ENCODE peak calls at places on chromosome 10, in seven cellular contexts. S, X, F, A, W, Z and G are unnamed samples. For H3K9me3, the result is how much of the 10 kb centered on the place peaks cover.

GRCh38 chr10:25056726-25057125 is 40.3 kb downstream of the THNSL1 start:
- DNase-seq in S (no peak), X (no peak), F (no peak), A (no peak), W (no peak), Z (no peak), G (no peak)

GRCh38 chr10:84114088-84114667 is 25.1 kb upstream of the GHITM start:
- DNase-seq in S (no peak), X (no peak), F (no peak), A (peak), W (no peak), Z (no peak), G (no peak)

GRCh38 chr10:23326541-23327307 is 17.9 kb downstream of the C10orf67 start:
- DNase-seq in S (no peak), X (no peak), F (no peak), A (no peak), W (no peak), Z (no peak), G (no peak)

GRCh38 chr10:3755440-3756359 is 29.3 kb downstream of the KLF6 start:
- DNase-seq in S (no peak), X (no peak), F (no peak), A (no peak), W (peak), Z (no peak), G (no peak)

GRCh38 chr10:63627881-63628296 is 106.7 kb downstream of the REEP3 start:
- DNase-seq in S (no peak), X (no peak), F (no peak), A (no peak), W (no peak), Z (no peak), G (no peak)

GRCh38 chr10:68333452-68333851 is 724 bp upstream of the PBLD start:
- DNase-seq in S (no peak), X (no peak), F (no peak), A (no peak), W (no peak), Z (no peak), G (no peak)

GRCh38 chr10:36676321-36677169 is 448.9 kb upstream of the ANKRD30A start:
- DNase-seq in S (no peak), X (no peak), F (no peak), A (no peak), W (peak), Z (no peak), G (no peak)

GRCh38 chr10:75350791-75351190 is 50.8 kb downstream of the ZNF503 start:
- DNase-seq in S (no peak), X (no peak), F (no peak), A (no peak), W (peak), Z (no peak), G (no peak)

GRCh38 chr10:124708922-124709520 is 35.2 kb downstream of the FAM53B start:
- DNase-seq in S (no peak), X (no peak), F (peak), A (no peak), W (no peak), Z (no peak), G (no peak)

GRCh38 chr10:484441-484924 is 205.0 kb downstream of the DIP2C start:
- DNase-seq in S (no peak), X (no peak), F (peak), A (peak), W (peak), Z (no peak), G (peak)

GRCh38 chr10:26555719-26556368 is 117.7 kb downstream of the APBB1IP start:
- DNase-seq in S (no peak), X (no peak), F (no peak), A (no peak), W (peak), Z (no peak), G (no peak)

GRCh38 chr10:117137031-117137910 is 799 bp downstream of the VAX1 start:
- DNase-seq in S (no peak), X (no peak), F (no peak), A (no peak), W (peak), Z (no peak), G (no peak)

GRCh38 chr10:46297406-46298204 is 10.8 kb downstream of the ANTXRL start:
- DNase-seq in S (no peak), X (no peak), F (no peak), A (no peak), W (no peak), Z (no peak), G (peak)

GRCh38 chr10:116620423-116621400 is at the start of gene PNLIPRP2:
- DNase-seq in S (no peak), X (no peak), F (no peak), A (no peak), W (no peak), Z (no peak), G (no peak)

GRCh38 chr10:118963963-118964362 is 65.6 kb upstream of the NANOS1 start:
- DNase-seq in S (no peak), X (no peak), F (no peak), A (no peak), W (no peak), Z (no peak), G (no peak)

GRCh38 chr10:51999089-51999488 is 299.7 kb upstream of the CSTF2T start:
- DNase-seq in S (no peak), X (no peak), F (no peak), A (no peak), W (no peak), Z (no peak), G (no peak)

GRCh38 chr10:110944997-110945396 is 25.6 kb downstream of the SHOC2 start:
- DNase-seq in S (no peak), X (no peak), F (no peak), A (peak), W (no peak), Z (no peak), G (no peak)

GRCh38 chr10:71368639-71369038 is 28.1 kb upstream of the CDH23 start:
- DNase-seq in S (no peak), X (no peak), F (no peak), A (peak), W (no peak), Z (no peak), G (no peak)

GRCh38 chr10:24579911-24580310 is 143.8 kb downstream of the ARHGAP21 start:
- DNase-seq in S (no peak), X (no peak), F (no peak), A (no peak), W (no peak), Z (no peak), G (no peak)

GRCh38 chr10:79047875-79048638 is 20.7 kb upstream of the ZMIZ1 start:
- DNase-seq in S (peak), X (no peak), F (peak), A (no peak), W (no peak), Z (peak), G (peak)

GRCh38 chr10:102682441-102682840 is 31.8 kb downstream of the ARL3 start:
- DNase-seq in S (no peak), X (no peak), F (no peak), A (no peak), W (no peak), Z (no peak), G (no peak)

GRCh38 chr10:108104697-108105096 is 940.2 kb upstream of the SORCS1 start:
- DNase-seq in S (no peak), X (no peak), F (no peak), A (no peak), W (no peak), Z (no peak), G (no peak)

GRCh38 chr10:8060010-8060703 is 5.7 kb downstream of the GATA3 start:
- DNase-seq in S (no peak), X (no peak), F (peak), A (peak), W (peak), Z (no peak), G (no peak)

GRCh38 chr10:51937736-51938135 is 238.3 kb upstream of the CSTF2T start:
- DNase-seq in S (no peak), X (no peak), F (no peak), A (no peak), W (peak), Z (no peak), G (no peak)

GRCh38 chr10:77416327-77417135 is 221.1 kb downstream of the KCNMA1 start:
- DNase-seq in S (no peak), X (peak), F (no peak), A (no peak), W (peak), Z (no peak), G (no peak)

GRCh38 chr10:110445871-110446270 is 51.8 kb upstream of the DUSP5 start:
- DNase-seq in S (no peak), X (no peak), F (no peak), A (no peak), W (no peak), Z (no peak), G (no peak)

GRCh38 chr10:18308600-18308999 is 168.4 kb downstream of the CACNB2 start:
- DNase-seq in S (no peak), X (no peak), F (no peak), A (no peak), W (peak), Z (no peak), G (no peak)

GRCh38 chr10:102135956-102136526 is 3.2 kb downstream of the PPRC1 start:
- DNase-seq in S (no peak), X (no peak), F (no peak), A (no peak), W (no peak), Z (no peak), G (no peak)

GRCh38 chr10:103837370-103838094 is 17.8 kb downstream of the SH3PXD2A start:
- DNase-seq in S (no peak), X (no peak), F (no peak), A (peak), W (no peak), Z (no peak), G (no peak)

GRCh38 chr10:113612154-113612553 is 51.7 kb downstream of the NRAP start:
- DNase-seq in S (no peak), X (no peak), F (no peak), A (no peak), W (no peak), Z (no peak), G (no peak)

GRCh38 chr10:676178-676577 is 13.3 kb downstream of the DIP2C start:
- DNase-seq in S (no peak), X (no peak), F (no peak), A (no peak), W (no peak), Z (no peak), G (no peak)

GRCh38 chr10:24952701-24953349 is 419 bp upstream of the PRTFDC1 start:
- DNase-seq in S (peak), X (peak), F (peak), A (no peak), W (peak), Z (peak), G (peak)

GRCh38 chr10:7108141-7108540 is 302.7 kb downstream of the SFMBT2 start:
- DNase-seq in S (no peak), X (no peak), F (no peak), A (no peak), W (no peak), Z (no peak), G (no peak)

GRCh38 chr10:133162178-133162909 is 2.3 kb downstream of the KNDC1 start:
- DNase-seq in S (no peak), X (peak), F (no peak), A (no peak), W (no peak), Z (peak), G (no peak)

GRCh38 chr10:74892874-74893273 is 66.5 kb downstream of the KAT6B start:
- DNase-seq in S (no peak), X (no peak), F (no peak), A (no peak), W (no peak), Z (no peak), G (no peak)

GRCh38 chr10:72340510-72340895 is 14.2 kb downstream of the DNAJB12 start:
- DNase-seq in S (peak), X (peak), F (peak), A (peak), W (no peak), Z (peak), G (peak)

DNA sequence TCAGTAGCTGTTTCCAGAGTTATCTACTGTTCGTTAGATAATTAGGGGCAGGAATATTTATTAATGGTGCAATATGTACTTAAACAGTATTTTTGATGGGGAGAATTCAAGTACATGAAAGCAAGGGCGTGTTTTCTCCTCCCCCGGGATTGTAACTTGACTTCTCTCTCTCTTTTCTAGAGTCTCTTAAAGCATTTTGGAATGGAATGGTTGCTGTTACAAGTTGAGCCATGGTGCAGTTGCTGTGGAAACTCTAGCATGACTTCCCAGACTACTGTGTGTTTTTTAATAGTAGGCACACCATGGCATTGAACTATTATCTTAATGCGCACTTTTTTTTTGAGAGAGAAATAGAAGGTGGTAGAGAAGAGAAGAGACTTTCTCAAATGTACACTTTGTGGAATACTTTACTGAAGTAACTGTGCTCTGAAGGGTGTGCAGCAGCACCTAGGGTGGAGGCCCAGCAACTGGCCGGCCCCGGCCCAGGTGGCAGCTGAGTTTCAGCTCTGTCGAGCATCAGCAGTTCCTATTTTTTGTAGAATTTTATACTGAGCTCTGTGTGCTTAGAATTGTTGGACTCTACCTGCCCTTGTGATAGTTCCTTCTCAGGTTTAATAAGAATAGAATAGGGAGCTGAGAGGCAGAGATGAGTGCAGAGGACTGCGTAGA is 64.4 kb downstream of the CCNY start:
- DNase-seq in S (no peak), X (no peak), F (no peak), A (peak), W (no peak), Z (no peak), G (no peak)
- H3K9me3 ChIP-seq in S (under half), X (under half), F (under half), A (under half), W (under half), Z (under half), G (under half)

GRCh38 chr10:35246770-35247343 is 89.5 kb upstream of the CCNY start:
- DNase-seq in S (no peak), X (no peak), F (no peak), A (no peak), W (no peak), Z (no peak), G (no peak)

GRCh38 chr10:35244549-35244948 is 91.8 kb upstream of the CCNY start:
- DNase-seq in S (no peak), X (no peak), F (no peak), A (no peak), W (no peak), Z (no peak), G (no peak)
- H3K9me3 ChIP-seq in S (under half), X (under half), F (under half), A (under half), W (under half), Z (under half), G (under half)

DNA sequence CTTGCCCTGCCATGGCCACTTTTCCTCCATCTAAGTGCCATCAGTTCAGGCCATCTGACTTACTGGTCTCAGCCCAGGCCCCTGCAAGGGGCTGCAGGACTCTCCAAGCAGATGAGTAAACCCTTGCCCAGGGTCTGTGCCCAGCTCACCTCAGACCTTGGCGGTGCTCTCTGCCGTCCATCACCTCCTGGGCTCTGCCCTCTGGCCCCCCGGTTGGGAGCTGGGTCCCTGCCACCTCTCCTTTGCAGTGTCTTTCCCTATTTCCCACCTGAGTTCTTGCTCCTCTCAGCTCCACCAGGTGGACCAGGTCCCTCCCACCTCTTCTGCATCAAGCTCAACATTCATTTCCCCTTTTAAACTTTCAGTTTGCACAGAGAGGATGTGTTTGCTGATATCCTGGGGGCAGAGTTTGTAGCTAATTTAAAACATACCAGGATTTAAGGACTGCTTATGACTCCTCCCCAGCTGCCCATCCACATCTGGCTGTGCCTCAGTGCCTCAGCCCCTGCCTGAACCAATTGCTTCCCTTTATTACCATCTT is 135.5 kb downstream of the SLIT1 start:
- DNase-seq in S (no peak), X (no peak), F (no peak), A (peak), W (no peak), Z (no peak), G (no peak)
- H3K9me3 ChIP-seq in S (under half), X (under half), F (under half), A (under half), W (under half), Z (under half), G (under half)

DNA sequence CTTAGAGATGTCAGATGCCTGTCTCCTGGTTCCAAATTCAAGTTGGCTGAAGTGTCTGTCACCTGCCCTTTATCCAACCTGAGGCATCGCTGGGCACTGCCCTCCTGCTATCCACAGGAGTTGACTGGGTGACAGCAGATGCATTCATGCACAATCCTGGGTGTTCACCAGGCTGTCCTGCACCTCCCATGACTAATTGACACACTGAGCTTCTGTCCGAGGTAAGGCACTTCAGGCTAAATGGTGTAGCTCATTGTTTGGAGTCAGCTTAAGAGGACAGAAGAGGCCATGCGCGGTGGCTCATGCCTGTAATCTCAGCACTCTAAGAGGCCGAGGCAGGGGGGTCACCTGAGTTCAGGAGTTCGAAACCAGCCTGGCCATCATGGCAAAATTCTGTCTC is 2.4 kb downstream of the UCMA start:
- DNase-seq in S (no peak), X (no peak), F (no peak), A (no peak), W (no peak), Z (no peak), G (no peak)
- H3K9me3 ChIP-seq in S (under half), X (under half), F (under half), A (under half), W (under half), Z (under half), G (under half)